ENCODE peak calls at places on chromosomes 4 and X, in six cellular contexts. One of them, this sample, is unnamed.

GRCh38 chr4:144712775-144713174 is 66.8 kb downstream of the HHIP start:
- DNase-seq in A549: no peak
- DNase-seq in pancreas: no peak
- DNase-seq in suprapubic skin: no peak
- DNase-seq in upper lobe of left lung: no peak
- DNase-seq in psoas muscle: no peak
- DNase-seq in this sample: no peak

GRCh38 chrX:72021975-72022374 is 109.7 kb downstream of the RTL5 start:
- DNase-seq in psoas muscle: no peak
- DNase-seq in suprapubic skin: no peak
- DNase-seq in A549: peak
- DNase-seq in upper lobe of left lung: no peak
- DNase-seq in pancreas: no peak
- DNase-seq in this sample: no peak

GRCh38 chrX:136794080-136794479 is 13.3 kb upstream of the ARHGEF6 start:
- DNase-seq in suprapubic skin: no peak
- DNase-seq in upper lobe of left lung: no peak
- DNase-seq in A549: no peak
- DNase-seq in pancreas: no peak
- DNase-seq in psoas muscle: no peak
- DNase-seq in this sample: no peak

GRCh38 chrX:119887721-119888425 is 7.8 kb upstream of the AKAP14 start:
- DNase-seq in A549: peak
- DNase-seq in suprapubic skin: peak
- DNase-seq in pancreas: peak
- DNase-seq in psoas muscle: peak
- DNase-seq in upper lobe of left lung: peak
- DNase-seq in this sample: no peak

GRCh38 chr4:71268156-71268555 is 70.7 kb upstream of the SLC4A4 start:
- DNase-seq in pancreas: no peak
- DNase-seq in psoas muscle: no peak
- DNase-seq in upper lobe of left lung: no peak
- DNase-seq in suprapubic skin: no peak
- DNase-seq in A549: no peak
- DNase-seq in this sample: no peak

GRCh38 chr4:82357640-82358039 is 16.2 kb downstream of the HNRNPD start:
- DNase-seq in pancreas: no peak
- DNase-seq in A549: no peak
- DNase-seq in suprapubic skin: no peak
- DNase-seq in upper lobe of left lung: no peak
- DNase-seq in psoas muscle: no peak
- DNase-seq in this sample: no peak

GRCh38 chr4:84258905-84259830 is 239.9 kb downstream of the NKX6-1 start:
- DNase-seq in upper lobe of left lung: no peak
- DNase-seq in pancreas: peak
- DNase-seq in psoas muscle: no peak
- DNase-seq in A549: peak
- DNase-seq in suprapubic skin: no peak
- DNase-seq in this sample: no peak

GRCh38 chr4:82643994-82644730 is 82.4 kb upstream of the TMEM150C start:
- DNase-seq in suprapubic skin: no peak
- DNase-seq in A549: peak
- DNase-seq in psoas muscle: no peak
- DNase-seq in pancreas: no peak
- DNase-seq in upper lobe of left lung: no peak
- DNase-seq in this sample: no peak

GRCh38 chr4:5128569-5128968 is 77.3 kb downstream of the STK32B start:
- DNase-seq in psoas muscle: no peak
- DNase-seq in pancreas: no peak
- DNase-seq in A549: no peak
- DNase-seq in suprapubic skin: no peak
- DNase-seq in upper lobe of left lung: no peak
- DNase-seq in this sample: no peak

GRCh38 chr4:27463816-27464215 is 603.2 kb downstream of the STIM2 start:
- DNase-seq in psoas muscle: no peak
- DNase-seq in suprapubic skin: no peak
- DNase-seq in pancreas: no peak
- DNase-seq in upper lobe of left lung: no peak
- DNase-seq in A549: peak
- DNase-seq in this sample: no peak

GRCh38 chr4:41430796-41431195 is 107.2 kb upstream of the LIMCH1 start:
- DNase-seq in upper lobe of left lung: no peak
- DNase-seq in psoas muscle: no peak
- DNase-seq in suprapubic skin: no peak
- DNase-seq in pancreas: no peak
- DNase-seq in A549: no peak
- DNase-seq in this sample: no peak

GRCh38 chrX:68929332-68930150 is 100.7 kb downstream of the EFNB1 start:
- DNase-seq in upper lobe of left lung: no peak
- DNase-seq in A549: peak
- DNase-seq in psoas muscle: peak
- DNase-seq in suprapubic skin: no peak
- DNase-seq in pancreas: no peak
- DNase-seq in this sample: no peak

GRCh38 chr4:128863314-128864075 is 54.0 kb downstream of the JADE1 start:
- DNase-seq in pancreas: peak
- DNase-seq in A549: peak
- DNase-seq in psoas muscle: peak
- DNase-seq in suprapubic skin: peak
- DNase-seq in upper lobe of left lung: no peak
- DNase-seq in this sample: no peak

GRCh38 chr4:175531405-175532091 is 280.5 kb downstream of the GPM6A start:
- DNase-seq in suprapubic skin: no peak
- DNase-seq in upper lobe of left lung: no peak
- DNase-seq in psoas muscle: no peak
- DNase-seq in A549: peak
- DNase-seq in pancreas: no peak
- DNase-seq in this sample: no peak

GRCh38 chr4:8072235-8072968 is 86.2 kb downstream of the ABLIM2 start:
- DNase-seq in suprapubic skin: no peak
- DNase-seq in pancreas: no peak
- DNase-seq in psoas muscle: peak
- DNase-seq in upper lobe of left lung: no peak
- DNase-seq in A549: no peak
- DNase-seq in this sample: no peak

GRCh38 chrX:12210196-12210815 is 72.0 kb downstream of the FRMPD4 start:
- DNase-seq in A549: peak
- DNase-seq in psoas muscle: peak
- DNase-seq in pancreas: no peak
- DNase-seq in suprapubic skin: no peak
- DNase-seq in upper lobe of left lung: no peak
- DNase-seq in this sample: no peak

GRCh38 chrX:103464071-103464773 is 55.1 kb downstream of the RAB40A start:
- DNase-seq in psoas muscle: no peak
- DNase-seq in pancreas: no peak
- DNase-seq in upper lobe of left lung: no peak
- DNase-seq in A549: peak
- DNase-seq in suprapubic skin: no peak
- DNase-seq in this sample: no peak

GRCh38 chr4:122827258-122827887 is 742 bp downstream of the FGF2 start:
- DNase-seq in pancreas: peak
- DNase-seq in suprapubic skin: peak
- DNase-seq in psoas muscle: peak
- DNase-seq in A549: no peak
- DNase-seq in upper lobe of left lung: peak
- DNase-seq in this sample: no peak

GRCh38 chr4:183012862-183013855 is 85.9 kb upstream of the WWC2 start:
- DNase-seq in suprapubic skin: no peak
- DNase-seq in upper lobe of left lung: no peak
- DNase-seq in pancreas: no peak
- DNase-seq in A549: no peak
- DNase-seq in psoas muscle: no peak
- DNase-seq in this sample: no peak

GRCh38 chr4:5033266-5033945 is 14.1 kb upstream of the CYTL1 start:
- DNase-seq in upper lobe of left lung: no peak
- DNase-seq in psoas muscle: peak
- DNase-seq in A549: no peak
- DNase-seq in suprapubic skin: no peak
- DNase-seq in pancreas: no peak
- DNase-seq in this sample: no peak

GRCh38 chrX:107736781-107737531 is 38.6 kb downstream of the TSC22D3 start:
- DNase-seq in suprapubic skin: no peak
- DNase-seq in upper lobe of left lung: no peak
- DNase-seq in A549: peak
- DNase-seq in psoas muscle: no peak
- DNase-seq in pancreas: no peak
- DNase-seq in this sample: no peak

DNA sequence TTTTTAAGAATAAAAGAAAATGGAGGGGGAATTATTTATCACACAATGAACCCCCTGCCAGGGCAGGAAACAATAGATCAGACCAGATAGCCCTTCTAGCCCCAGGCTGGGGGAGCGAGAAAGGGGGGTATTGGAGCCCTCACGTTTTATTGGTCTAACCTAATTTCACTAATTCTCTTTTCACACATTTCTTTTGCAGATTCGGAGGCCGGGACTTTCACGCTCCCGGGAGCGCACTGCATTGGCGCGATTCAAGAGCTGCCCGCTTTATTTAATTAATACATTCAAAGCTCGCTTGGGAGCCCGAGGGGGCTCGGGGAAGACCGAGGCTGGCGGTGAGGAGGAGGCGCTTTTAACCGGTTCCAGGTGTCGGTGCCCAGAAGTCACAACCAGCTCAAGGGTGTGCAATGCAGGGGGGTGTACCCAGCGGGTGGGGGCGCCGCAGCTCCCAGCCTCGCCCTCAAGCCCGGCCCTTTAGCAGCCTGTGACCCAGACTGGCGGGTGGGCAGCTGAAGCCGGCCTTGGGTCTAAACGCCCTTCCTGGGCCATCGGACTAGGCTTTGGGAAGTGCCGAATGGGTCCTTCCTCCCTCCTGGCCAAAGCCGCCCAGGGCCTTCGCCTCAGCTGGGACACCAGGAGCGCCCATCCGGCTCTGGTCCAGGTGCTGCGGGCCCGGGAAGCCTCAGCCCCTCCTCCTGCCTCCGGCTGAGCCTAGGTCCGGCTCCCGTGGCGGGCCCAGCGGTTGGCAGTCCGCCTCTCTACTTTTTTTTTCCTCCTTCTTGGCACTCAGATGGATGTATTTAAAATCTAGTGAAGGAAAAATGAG is 5.3 kb downstream of the NEUROG2 start:
- DNase-seq in psoas muscle: no peak
- DNase-seq in pancreas: no peak
- DNase-seq in upper lobe of left lung: peak
- DNase-seq in suprapubic skin: no peak
- DNase-seq in A549: no peak
- DNase-seq in this sample: no peak
- H3K4me3 ChIP-seq in psoas muscle: peak
- H3K4me3 ChIP-seq in pancreas: no peak
- H3K4me3 ChIP-seq in upper lobe of left lung: peak
- H3K4me3 ChIP-seq in suprapubic skin: peak
- H3K4me3 ChIP-seq in A549: no peak
- H3K4me3 ChIP-seq in this sample: no peak

GRCh38 chrX:63855896-63856295 is 70.9 kb upstream of the ARHGEF9 start:
- DNase-seq in psoas muscle: no peak
- DNase-seq in suprapubic skin: no peak
- DNase-seq in upper lobe of left lung: no peak
- DNase-seq in A549: no peak
- DNase-seq in pancreas: no peak
- DNase-seq in this sample: no peak
- H3K4me3 ChIP-seq in psoas muscle: no peak
- H3K4me3 ChIP-seq in suprapubic skin: no peak
- H3K4me3 ChIP-seq in upper lobe of left lung: no peak
- H3K4me3 ChIP-seq in A549: no peak
- H3K4me3 ChIP-seq in pancreas: no peak
- H3K4me3 ChIP-seq in this sample: no peak

GRCh38 chr4:153522800-153523089 is 56.6 kb downstream of the TMEM131L start:
- DNase-seq in upper lobe of left lung: no peak
- DNase-seq in A549: no peak
- DNase-seq in suprapubic skin: no peak
- DNase-seq in psoas muscle: no peak
- DNase-seq in pancreas: no peak
- DNase-seq in this sample: no peak
- H3K4me3 ChIP-seq in upper lobe of left lung: no peak
- H3K4me3 ChIP-seq in A549: no peak
- H3K4me3 ChIP-seq in suprapubic skin: no peak
- H3K4me3 ChIP-seq in psoas muscle: no peak
- H3K4me3 ChIP-seq in pancreas: no peak
- H3K4me3 ChIP-seq in this sample: no peak

DNA sequence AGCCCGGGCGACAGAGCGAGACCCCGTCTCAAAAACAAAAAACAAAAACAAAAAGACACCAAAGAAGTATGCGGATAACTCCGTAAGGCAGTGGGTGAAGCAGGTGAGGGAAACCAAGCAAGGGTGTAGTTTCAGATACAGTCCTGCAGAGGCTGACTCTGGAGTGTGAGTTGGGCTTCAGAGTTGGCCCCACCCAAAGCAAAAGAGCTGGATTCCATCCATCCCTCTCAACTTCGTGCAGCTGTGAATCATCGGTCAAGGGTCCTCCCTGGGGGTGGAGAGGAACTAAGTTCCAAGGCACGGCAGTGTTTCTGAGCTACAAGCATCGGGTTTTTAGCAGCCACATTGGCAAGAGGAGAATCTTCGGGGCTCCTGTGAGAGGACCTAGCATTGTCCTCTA is 43.9 kb upstream of the FAM9A start:
- DNase-seq in A549: peak
- DNase-seq in psoas muscle: no peak
- DNase-seq in upper lobe of left lung: no peak
- DNase-seq in suprapubic skin: no peak
- DNase-seq in pancreas: no peak
- DNase-seq in this sample: no peak
- H3K4me3 ChIP-seq in A549: peak
- H3K4me3 ChIP-seq in psoas muscle: no peak
- H3K4me3 ChIP-seq in upper lobe of left lung: no peak
- H3K4me3 ChIP-seq in suprapubic skin: no peak
- H3K4me3 ChIP-seq in pancreas: no peak
- H3K4me3 ChIP-seq in this sample: no peak

GRCh38 chrX:130165181-130165702 is 399 bp downstream of the AIFM1 start:
- DNase-seq in upper lobe of left lung: no peak
- DNase-seq in psoas muscle: no peak
- DNase-seq in A549: no peak
- DNase-seq in pancreas: peak
- DNase-seq in suprapubic skin: no peak
- DNase-seq in this sample: no peak
- H3K4me3 ChIP-seq in upper lobe of left lung: peak
- H3K4me3 ChIP-seq in psoas muscle: peak
- H3K4me3 ChIP-seq in A549: peak
- H3K4me3 ChIP-seq in pancreas: peak
- H3K4me3 ChIP-seq in suprapubic skin: peak
- H3K4me3 ChIP-seq in this sample: peak

DNA sequence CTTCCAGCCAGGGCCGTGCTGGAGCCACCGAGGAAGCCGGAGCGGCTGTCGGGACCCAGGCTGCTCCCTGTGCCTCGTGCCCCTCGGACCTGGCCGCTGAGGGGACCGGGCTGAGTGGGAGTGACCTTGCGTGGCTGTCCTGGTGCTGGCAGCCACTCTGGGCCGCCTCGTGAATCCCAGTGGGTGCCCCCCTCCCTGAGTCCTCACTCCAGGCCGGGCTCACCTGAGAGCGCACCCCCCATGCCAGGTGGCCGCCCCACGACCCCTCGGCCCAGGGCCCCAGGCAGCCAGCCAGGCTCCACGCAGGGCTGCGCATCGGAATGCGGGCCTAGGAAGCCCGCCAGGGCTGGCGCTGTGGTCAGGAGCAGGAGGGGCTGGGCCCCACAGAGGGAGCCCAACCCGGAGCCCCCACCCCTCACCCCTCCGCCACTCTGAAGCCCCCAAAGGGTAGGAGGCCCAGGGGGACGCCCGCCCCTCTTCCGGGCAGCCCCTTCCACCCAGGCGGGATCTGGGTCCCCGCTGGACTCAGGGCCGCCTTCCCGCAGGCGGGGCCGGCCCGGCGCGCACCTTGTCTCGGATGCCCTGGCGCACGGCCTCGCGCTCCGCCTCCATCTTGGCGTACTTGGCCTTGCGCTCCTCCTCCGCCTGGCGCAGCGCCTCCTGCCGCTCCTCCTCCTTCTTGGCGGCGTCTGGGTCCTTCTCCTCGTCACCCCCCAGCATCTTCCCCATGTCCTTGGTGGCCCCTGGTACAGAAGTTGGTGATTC is 33.9 kb downstream of the CPLX1 start:
- DNase-seq in psoas muscle: no peak
- DNase-seq in upper lobe of left lung: peak
- DNase-seq in suprapubic skin: no peak
- DNase-seq in pancreas: peak
- DNase-seq in A549: no peak
- DNase-seq in this sample: no peak
- H3K4me3 ChIP-seq in psoas muscle: peak
- H3K4me3 ChIP-seq in upper lobe of left lung: peak
- H3K4me3 ChIP-seq in suprapubic skin: peak
- H3K4me3 ChIP-seq in pancreas: no peak
- H3K4me3 ChIP-seq in A549: no peak
- H3K4me3 ChIP-seq in this sample: peak

This sample was measured in esophagus squamous epithelium.